ENCODE peak calls at places on chromosomes 12 and 14, in eight cellular contexts. V, G, H, O, X, Z, C and S are unnamed samples.

GRCh38 chr12:60487284-60487683 is 891.5 kb downstream of the SLC16A7 start:
- DNase-seq in O (no peak), C (no peak), H (no peak), Z (no peak), G (no peak), V (no peak), X (no peak), S (no peak)

GRCh38 chr14:67987596-67987995 is 168.0 kb downstream of the RAD51B start:
- DNase-seq in O (no peak), Z (peak), G (no peak), X (peak), V (peak), C (no peak), H (no peak), S (peak)

GRCh38 chr12:31206038-31206670 is 119.8 kb downstream of the SINHCAF start:
- DNase-seq in X (no peak), O (no peak), V (peak), G (no peak), H (no peak), Z (peak), C (no peak), S (peak)

GRCh38 chr14:98077176-98077575 is 1194.8 kb downstream of the BCL11B start:
- DNase-seq in X (no peak), G (no peak), C (no peak), H (no peak), Z (no peak), V (no peak), O (no peak), S (no peak)

GRCh38 chr14:94768521-94769412 is 1.1 kb downstream of the GSC start:
- DNase-seq in X (no peak), G (no peak), C (no peak), Z (no peak), O (no peak), H (no peak), V (peak), S (no peak)

GRCh38 chr14:77059276-77059934 is 30.9 kb upstream of the IRF2BPL start:
- DNase-seq in C (peak), G (no peak), Z (peak), O (no peak), V (peak), X (peak), H (no peak), S (peak)

GRCh38 chr12:117032593-117033381 is 66.4 kb downstream of the TESC start:
- DNase-seq in X (no peak), O (no peak), C (peak), Z (no peak), V (peak), G (no peak), H (no peak), S (no peak)

GRCh38 chr14:102931580-102932285 is 9.3 kb downstream of the AMN start:
- DNase-seq in C (no peak), V (no peak), X (no peak), O (no peak), G (no peak), H (no peak), Z (no peak), S (no peak)

GRCh38 chr12:69679119-69679518 is 20.0 kb downstream of the BEST3 start:
- DNase-seq in V (no peak), G (no peak), O (no peak), H (no peak), C (no peak), Z (no peak), X (no peak), S (no peak)

GRCh38 chr14:77495354-77495753 is 3.3 kb downstream of the ISM2 start:
- DNase-seq in H (no peak), O (no peak), Z (no peak), C (no peak), V (no peak), G (no peak), X (no peak), S (no peak)

GRCh38 chr14:35386673-35387125 is 17.9 kb downstream of the NFKBIA start:
- DNase-seq in O (no peak), C (peak), V (no peak), Z (no peak), G (no peak), X (no peak), H (no peak), S (peak)

GRCh38 chr14:89600950-89601826 is 184.2 kb upstream of the FOXN3 start:
- DNase-seq in C (no peak), G (no peak), O (no peak), X (no peak), V (peak), H (no peak), Z (no peak), S (peak)

GRCh38 chr12:85617307-85618091 is 218.7 kb downstream of the RASSF9 start:
- DNase-seq in Z (no peak), O (no peak), C (no peak), X (no peak), H (no peak), V (no peak), G (no peak), S (no peak)

GRCh38 chr14:84272290-84272721 is 1257.6 kb upstream of the FLRT2 start:
- DNase-seq in X (no peak), Z (no peak), C (no peak), V (peak), H (no peak), O (no peak), G (no peak), S (peak)

GRCh38 chr14:21049263-21049662 is 7.1 kb downstream of the RNASE7 start:
- DNase-seq in Z (peak), O (no peak), C (no peak), G (no peak), X (no peak), H (no peak), V (peak), S (no peak)

GRCh38 chr12:75571651-75572050 is 60.2 kb upstream of the KRR1 start:
- DNase-seq in O (no peak), C (no peak), Z (no peak), X (no peak), G (no peak), H (no peak), V (no peak), S (no peak)

GRCh38 chr14:51253880-51254279 is 13.8 kb downstream of the TMX1 start:
- DNase-seq in G (no peak), V (no peak), Z (no peak), C (no peak), H (no peak), X (no peak), O (no peak), S (no peak)